ENCODE peak calls at places on chromosomes 5 and 9, in nine cellular contexts. Y is CD8-positive, alpha-beta T cell; D is CD4-positive, alpha-beta T cell; Q is prostate gland; S is B cell; M is endothelial cell; R is AG09319; H is cardiac fibroblast; T is lower lobe of right lung. A is an unnamed sample.

GRCh38 chr5:30809907-30810306 is 383.6 kb upstream of the CDH6 start:
- DNase-seq in D (no peak), Q (no peak), R (no peak), T (no peak), H (no peak), Y (no peak), M (no peak), S (no peak), A (no peak)

GRCh38 chr5:56048124-56048523 is 53.4 kb upstream of the IL6ST start:
- DNase-seq in R (no peak), M (no peak), Q (no peak), S (no peak), Y (no peak), T (no peak), D (no peak), H (no peak), A (no peak)

GRCh38 chr5:63245271-63245670 is 666.7 kb downstream of the LRRC70 start:
- DNase-seq in S (no peak), Q (no peak), M (no peak), R (no peak), H (peak; percentile 27), T (no peak), Y (no peak), D (no peak), A (no peak)

GRCh38 chr5:145996135-145996534 is 59.8 kb downstream of the SH3RF2 start:
- DNase-seq in Q (no peak), R (no peak), H (no peak), M (no peak), S (no peak), D (no peak), T (no peak), Y (no peak), A (no peak)

GRCh38 chr5:140240987-140241706 is 61.8 kb downstream of the PFDN1 start:
- DNase-seq in R (peak; percentile 65), T (peak; percentile 68), S (no peak), M (peak; percentile 49), D (no peak), Q (peak; percentile 87), Y (no peak), H (peak; percentile 94), A (no peak)

GRCh38 chr9:133142657-133143592 is 20.8 kb downstream of the GBGT1 start:
- DNase-seq in D (peak; percentile 18), Y (peak; percentile 17), S (no peak), M (no peak), Q (no peak), R (no peak), T (no peak), H (no peak), A (peak; percentile 60)

GRCh38 chr5:36683821-36684434 is 77.5 kb downstream of the SLC1A3 start:
- DNase-seq in S (no peak), Y (no peak), D (no peak), M (no peak), R (no peak), Q (no peak), H (peak; percentile 57), T (peak; percentile 59), A (no peak)

GRCh38 chr9:128118971-128119665 is 8.4 kb downstream of the PTGES2 start:
- DNase-seq in Q (no peak), T (peak; percentile 29), Y (no peak), M (no peak), D (no peak), S (no peak), R (no peak), H (no peak), A (no peak)

GRCh38 chr5:179271301-179271650 is 74.0 kb downstream of the ADAMTS2 start:
- DNase-seq in T (peak; percentile 44), S (no peak), R (no peak), D (no peak), H (no peak), Y (no peak), Q (no peak), M (no peak), A (no peak)

GRCh38 chr9:14207352-14207995 is 106.5 kb downstream of the NFIB start:
- DNase-seq in D (no peak), S (no peak), Y (no peak), R (no peak), M (no peak), Q (no peak), H (no peak), T (no peak), A (no peak)

GRCh38 chr5:158406884-158407790 is 548.2 kb upstream of the CLINT1 start:
- DNase-seq in H (peak; percentile 63), Q (no peak), R (peak; percentile 29), D (no peak), Y (no peak), T (no peak), S (no peak), M (no peak), A (no peak)

GRCh38 chr9:37378613-37379004 is 43.9 kb upstream of the GRHPR start:
- DNase-seq in Q (no peak), D (no peak), R (no peak), T (no peak), H (no peak), Y (no peak), M (no peak), S (no peak), A (no peak)

GRCh38 chr9:93264338-93265125 is 80.6 kb downstream of the WNK2 start:
- DNase-seq in D (no peak), Y (no peak), T (no peak), R (no peak), H (no peak), S (no peak), Q (no peak), M (no peak), A (no peak)

GRCh38 chr5:38367410-38367809 is 109.1 kb downstream of the EGFLAM start:
- DNase-seq in R (no peak), D (no peak), H (peak; percentile 17), Q (no peak), M (peak; percentile 34), Y (no peak), T (no peak), S (no peak), A (no peak)

GRCh38 chr9:116589392-116590354 is 97.4 kb upstream of the TRIM32 start:
- DNase-seq in H (peak; percentile 48), Q (no peak), Y (no peak), T (no peak), S (no peak), M (peak; percentile 41), D (no peak), R (no peak), A (peak; percentile 56)

GRCh38 chr9:34457266-34458012 is 931 bp downstream of the FAM219A start:
- DNase-seq in Q (peak; percentile 53), S (peak; percentile 10), H (peak; percentile 71), R (peak; percentile 30), T (peak; percentile 68), Y (no peak), M (peak; percentile 54), D (peak; percentile 11), A (peak; percentile 31)

GRCh38 chr5:128258387-128258786 is 174.8 kb downstream of the SLC12A2 start:
- DNase-seq in D (no peak), T (no peak), Q (no peak), Y (no peak), S (no peak), R (no peak), M (no peak), H (no peak), A (no peak)

GRCh38 chr9:121731090-121731489 is 79.7 kb downstream of the DAB2IP start:
- DNase-seq in D (no peak), M (no peak), H (no peak), Q (no peak), R (no peak), S (no peak), T (no peak), Y (no peak), A (no peak)

GRCh38 chr5:174227228-174227627 is 181.7 kb downstream of the NSG2 start:
- DNase-seq in T (no peak), M (no peak), S (no peak), H (no peak), Y (no peak), D (no peak), R (no peak), Q (no peak), A (no peak)

GRCh38 chr9:1267141-1267570 is 217.0 kb downstream of the DMRT2 start:
- DNase-seq in S (no peak), H (no peak), Y (no peak), R (no peak), T (no peak), M (no peak), D (no peak), Q (no peak), A (no peak)

GRCh38 chr5:75603421-75603820 is 7.8 kb upstream of the ANKDD1B start:
- DNase-seq in M (no peak), T (no peak), D (no peak), Y (no peak), S (no peak), R (no peak), Q (no peak), H (peak; percentile 67), A (no peak)
- TF ChIP-seq CTCF in M (no peak), T (no peak), D (no peak), Y (no peak), S (no peak), R (no peak), Q (no peak), H (no peak), A (no peak)

DNA sequence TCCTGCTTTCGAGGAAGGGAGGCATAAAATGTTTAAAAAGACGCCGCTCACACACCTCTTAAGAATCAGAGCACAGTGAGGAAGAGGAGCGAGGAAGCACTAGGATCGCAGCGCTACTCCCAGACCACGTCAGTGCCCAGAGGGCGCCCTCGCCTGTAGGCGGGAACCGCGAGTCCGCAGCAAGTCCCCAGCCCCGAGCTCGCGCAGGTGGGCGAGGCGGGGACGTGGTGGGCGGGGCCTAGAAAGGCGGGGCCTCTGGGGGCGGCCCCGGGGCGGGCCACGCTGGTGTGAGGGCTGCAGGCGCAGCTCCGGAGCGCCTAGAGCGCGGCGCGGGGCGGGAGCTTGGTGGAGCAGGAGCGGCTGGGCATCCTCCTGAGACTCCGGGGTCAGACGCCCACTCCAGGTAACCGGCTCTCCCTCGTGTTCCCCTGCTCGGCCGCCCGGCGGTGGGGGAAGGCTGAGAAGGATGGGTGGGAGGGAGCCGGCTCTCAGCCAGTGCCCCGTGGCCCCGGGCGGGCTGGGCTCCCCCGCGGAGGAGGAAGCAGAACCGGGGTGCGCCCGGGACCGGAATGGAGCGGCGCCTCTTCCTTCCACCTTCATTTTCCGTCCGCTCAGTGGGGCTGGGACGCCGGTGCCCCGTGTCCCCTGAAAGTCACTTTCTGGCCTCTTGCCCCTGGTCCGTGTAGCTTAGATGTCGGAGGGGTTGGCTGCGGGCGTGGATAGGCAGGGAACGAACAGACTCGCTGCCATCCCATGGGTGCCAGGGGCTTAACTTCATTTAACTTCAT is at the start of gene GCNT1:
- DNase-seq in Y (peak; percentile 86), H (peak; percentile 85), T (peak; percentile 92), Q (peak; percentile 90), D (peak; percentile 85), S (peak; percentile 95), R (no peak), M (peak; percentile 95), A (peak; percentile 97)
- TF ChIP-seq CTCF in Y (no peak), H (peak; percentile 24), T (peak; percentile 55), Q (no peak), D (peak; percentile 43), S (peak; percentile 52), R (peak; percentile 39), M (no peak), A (peak; percentile 69)

GRCh38 chr5:98309785-98310566 is 463.5 kb upstream of the RGMB start:
- DNase-seq in D (no peak), T (no peak), Y (no peak), H (peak; percentile 80), Q (no peak), S (no peak), R (peak; percentile 69), M (peak; percentile 38), A (peak; percentile 6)
- TF ChIP-seq CTCF in D (no peak), T (no peak), Y (no peak), H (no peak), Q (no peak), S (no peak), R (no peak), M (no peak), A (no peak)

GRCh38 chr9:36100532-36100931 is 36.0 kb upstream of the GLIPR2 start:
- DNase-seq in R (no peak), T (no peak), S (no peak), Q (no peak), Y (no peak), D (no peak), M (no peak), H (peak; percentile 51), A (no peak)
- TF ChIP-seq CTCF in R (peak; percentile 14), T (no peak), S (no peak), Q (no peak), Y (no peak), D (no peak), M (no peak), H (peak; percentile 11), A (no peak)

A was measured in GM13976.